ENCODE peak calls at places on chromosomes 2 and 18, in ten cellular contexts. T is NCI-H2029 treated with DMSO at 0.1 percent for 48 hours; H is HuH-7.5; L is T-helper 2 cell; E is NCI-H2081; D is effector CD4-positive, alpha-beta T cell; R is nephron progenitor cell; B is astrocyte; F is LoVo; Y is stimulated activated CD8-positive, alpha-beta memory T cell treated with anti-CD3 and anti-CD28 coated beads, Interleukin-4, amount 100 ng/mL, for 4 hours. Q is an unnamed sample.

GRCh38 chr2:19187323-19188020 is 171.0 kb downstream of the OSR1 start:
- DNase-seq in B (peak; percentile 46), H (no peak), F (no peak), D (no peak), L (no peak), E (no peak), T (no peak), Y (no peak), R (no peak), Q (no peak)

GRCh38 chr18:13276530-13277520 is 58.3 kb downstream of the LDLRAD4 start:
- DNase-seq in F (no peak), H (no peak), L (no peak), B (peak; percentile 42), Y (no peak), D (no peak), T (no peak), E (no peak), R (no peak), Q (no peak)

GRCh38 chr2:241020201-241020600 is 21.8 kb downstream of the SNED1 start:
- DNase-seq in B (no peak), R (no peak), H (no peak), D (no peak), E (no peak), F (no peak), Y (no peak), L (no peak), T (no peak), Q (no peak)

GRCh38 chr2:55056024-55056521 is 5.8 kb upstream of the RTN4 start:
- DNase-seq in H (no peak), F (no peak), E (no peak), L (no peak), T (no peak), D (no peak), Y (no peak), R (no peak), B (no peak), Q (peak; percentile 30)

GRCh38 chr18:24964213-24964612 is 387.8 kb downstream of the ZNF521 start:
- DNase-seq in T (no peak), L (no peak), Y (no peak), B (no peak), E (no peak), F (peak; percentile 3), D (no peak), R (no peak), H (no peak), Q (no peak)

GRCh38 chr2:157364257-157364974 is 38.8 kb upstream of the ERMN start:
- DNase-seq in T (no peak), H (no peak), R (no peak), B (no peak), Y (no peak), F (no peak), D (no peak), L (no peak), E (no peak), Q (no peak)

GRCh38 chr2:67790622-67791021 is 272.2 kb downstream of the C1D start:
- DNase-seq in D (no peak), T (no peak), R (no peak), E (no peak), Y (no peak), L (no peak), B (peak; percentile 96), F (no peak), H (no peak), Q (peak; percentile 18)

GRCh38 chr2:33607905-33608304 is 8.8 kb upstream of the FAM98A start:
- DNase-seq in T (no peak), F (no peak), L (no peak), B (no peak), H (no peak), Y (no peak), D (no peak), E (no peak), R (no peak), Q (no peak)

GRCh38 chr18:47558110-47558750 is 306.8 kb upstream of the SKOR2 start:
- DNase-seq in T (no peak), H (no peak), L (no peak), R (no peak), E (no peak), F (no peak), Y (no peak), B (no peak), D (no peak), Q (no peak)

Q was measured in SJSA1.